ENCODE peak calls at places on chromosomes 7 and 10, in nine cellular contexts. A, S, J, K, O, C, X, P and Z are unnamed samples.

GRCh38 chr7:152052772-152053171 is 27.3 kb downstream of the GALNT11 start:
- DNase-seq in A (no peak), S (no peak), K (no peak), P (no peak), X (no peak), C (no peak), J (no peak), O (no peak), Z (no peak)

GRCh38 chr10:112919721-112920120 is 30.3 kb upstream of the TCF7L2 start:
- DNase-seq in O (no peak), C (no peak), X (no peak), J (no peak), K (no peak), S (no peak), A (no peak), P (no peak), Z (no peak)

GRCh38 chr10:44933117-44933450 is 21.9 kb downstream of the TMEM72 start:
- DNase-seq in C (no peak), S (no peak), P (no peak), X (no peak), O (no peak), A (no peak), K (no peak), J (no peak), Z (no peak)

GRCh38 chr7:149558149-149558861 is 60.7 kb upstream of the ZNF746 start:
- DNase-seq in K (no peak), O (no peak), S (no peak), X (no peak), J (no peak), P (no peak), A (no peak), C (no peak), Z (no peak)

GRCh38 chr7:18467011-18467410 is 28.5 kb upstream of the HDAC9 start:
- DNase-seq in O (no peak), P (no peak), J (no peak), S (no peak), X (no peak), C (no peak), K (no peak), A (no peak), Z (no peak)

GRCh38 chr7:13201628-13202027 is 514.2 kb downstream of the ARL4A start:
- DNase-seq in C (no peak), A (no peak), J (no peak), P (no peak), S (no peak), K (peak), X (no peak), O (no peak), Z (no peak)

GRCh38 chr10:122419890-122420623 is 34.4 kb upstream of the ARMS2 start:
- DNase-seq in O (no peak), P (no peak), C (no peak), J (no peak), S (no peak), X (no peak), K (no peak), A (no peak), Z (no peak)

GRCh38 chr10:101653536-101653935 is 41.4 kb downstream of the FBXW4 start:
- DNase-seq in C (no peak), K (no peak), S (no peak), X (no peak), J (no peak), O (no peak), A (no peak), P (no peak), Z (no peak)

GRCh38 chr10:96130326-96130758 is 245 bp downstream of the ZNF518A start:
- DNase-seq in X (peak), A (peak), C (peak), J (peak), P (peak), O (peak), S (no peak), K (no peak), Z (peak)

GRCh38 chr7:149873968-149874643 is at the start of gene ATP6V0E2:
- DNase-seq in S (no peak), O (no peak), K (no peak), A (no peak), P (no peak), C (no peak), X (no peak), J (no peak), Z (no peak)

GRCh38 chr10:42112331-42113157 is 525.8 kb downstream of the ZNF33B start:
- DNase-seq in J (no peak), P (no peak), O (no peak), K (no peak), S (no peak), X (no peak), A (no peak), C (no peak), Z (no peak)

GRCh38 chr10:133261726-133262325 is 14.8 kb downstream of the ADAM8 start:
- DNase-seq in P (peak), C (peak), J (peak), K (peak), X (peak), A (peak), S (peak), O (peak), Z (peak)

GRCh38 chr10:103808784-103809183 is 46.6 kb downstream of the SH3PXD2A start:
- DNase-seq in S (no peak), X (no peak), O (no peak), P (no peak), K (no peak), C (no peak), A (no peak), J (no peak), Z (no peak)